ENCODE peak calls at places on chromosomes 13 and 19, in six cellular contexts. One of them, this sample, is unnamed.

GRCh38 chr13:73056054-73056962 is 2.5 kb upstream of the KLF5 start:
- DNase-seq in CD8-positive, alpha-beta memory T cell: no peak
- DNase-seq in fibroblast of mammary gland: peak
- DNase-seq in cardiac fibroblast: peak
- DNase-seq in CD8-positive, alpha-beta T cell: no peak
- DNase-seq in uterus: no peak
- DNase-seq in this sample: no peak

GRCh38 chr13:23771966-23772365 is 117.2 kb downstream of the MIPEP start:
- DNase-seq in uterus: no peak
- DNase-seq in CD8-positive, alpha-beta T cell: no peak
- DNase-seq in CD8-positive, alpha-beta memory T cell: no peak
- DNase-seq in fibroblast of mammary gland: peak
- DNase-seq in cardiac fibroblast: no peak
- DNase-seq in this sample: no peak

GRCh38 chr19:5586300-5587070 is 18.7 kb upstream of the TINCR start:
- DNase-seq in cardiac fibroblast: no peak
- DNase-seq in CD8-positive, alpha-beta T cell: no peak
- DNase-seq in CD8-positive, alpha-beta memory T cell: no peak
- DNase-seq in fibroblast of mammary gland: peak
- DNase-seq in uterus: no peak
- DNase-seq in this sample: peak

GRCh38 chr19:16459680-16460079 is 12.1 kb downstream of the EPS15L1 start:
- DNase-seq in CD8-positive, alpha-beta T cell: no peak
- DNase-seq in uterus: no peak
- DNase-seq in cardiac fibroblast: no peak
- DNase-seq in CD8-positive, alpha-beta memory T cell: no peak
- DNase-seq in fibroblast of mammary gland: no peak
- DNase-seq in this sample: no peak

GRCh38 chr19:21835429-21835809 is 563 bp downstream of the ZNF43 start:
- DNase-seq in cardiac fibroblast: no peak
- DNase-seq in fibroblast of mammary gland: no peak
- DNase-seq in uterus: no peak
- DNase-seq in CD8-positive, alpha-beta memory T cell: no peak
- DNase-seq in CD8-positive, alpha-beta T cell: no peak
- DNase-seq in this sample: no peak

GRCh38 chr19:51327066-51327985 is 14.6 kb downstream of the VSIG10L start:
- DNase-seq in uterus: no peak
- DNase-seq in cardiac fibroblast: peak
- DNase-seq in CD8-positive, alpha-beta memory T cell: peak
- DNase-seq in CD8-positive, alpha-beta T cell: no peak
- DNase-seq in fibroblast of mammary gland: peak
- DNase-seq in this sample: peak

GRCh38 chr13:107817652-107818287 is 397.6 kb downstream of the LIG4 start:
- DNase-seq in uterus: no peak
- DNase-seq in fibroblast of mammary gland: no peak
- DNase-seq in cardiac fibroblast: no peak
- DNase-seq in CD8-positive, alpha-beta memory T cell: no peak
- DNase-seq in CD8-positive, alpha-beta T cell: no peak
- DNase-seq in this sample: peak

GRCh38 chr19:55165952-55166529 is 372 bp downstream of the DNAAF3 start:
- DNase-seq in fibroblast of mammary gland: peak
- DNase-seq in uterus: no peak
- DNase-seq in CD8-positive, alpha-beta memory T cell: peak
- DNase-seq in cardiac fibroblast: peak
- DNase-seq in CD8-positive, alpha-beta T cell: no peak
- DNase-seq in this sample: peak

GRCh38 chr13:84400711-84401110 is 518.4 kb upstream of the SLITRK1 start:
- DNase-seq in CD8-positive, alpha-beta memory T cell: no peak
- DNase-seq in uterus: no peak
- DNase-seq in fibroblast of mammary gland: peak
- DNase-seq in CD8-positive, alpha-beta T cell: no peak
- DNase-seq in cardiac fibroblast: peak
- DNase-seq in this sample: no peak

GRCh38 chr13:80341098-80341701 is at the start of gene SPRY2:
- DNase-seq in CD8-positive, alpha-beta T cell: no peak
- DNase-seq in cardiac fibroblast: peak
- DNase-seq in CD8-positive, alpha-beta memory T cell: peak
- DNase-seq in fibroblast of mammary gland: peak
- DNase-seq in uterus: peak
- DNase-seq in this sample: peak

GRCh38 chr19:18063463-18063862 is 23.3 kb downstream of the IL12RB1 start:
- DNase-seq in fibroblast of mammary gland: no peak
- DNase-seq in CD8-positive, alpha-beta memory T cell: no peak
- DNase-seq in cardiac fibroblast: no peak
- DNase-seq in CD8-positive, alpha-beta T cell: no peak
- DNase-seq in uterus: no peak
- DNase-seq in this sample: peak

GRCh38 chr19:43662487-43662886 is 7.5 kb downstream of the PLAUR start:
- DNase-seq in cardiac fibroblast: peak
- DNase-seq in uterus: no peak
- DNase-seq in fibroblast of mammary gland: peak
- DNase-seq in CD8-positive, alpha-beta memory T cell: no peak
- DNase-seq in CD8-positive, alpha-beta T cell: no peak
- DNase-seq in this sample: peak

GRCh38 chr13:77507931-77508776 is 27.4 kb upstream of the SCEL start:
- DNase-seq in fibroblast of mammary gland: peak
- DNase-seq in CD8-positive, alpha-beta T cell: no peak
- DNase-seq in CD8-positive, alpha-beta memory T cell: no peak
- DNase-seq in uterus: no peak
- DNase-seq in cardiac fibroblast: peak
- DNase-seq in this sample: no peak

GRCh38 chr13:40313269-40314200 is 352.9 kb downstream of the FOXO1 start:
- DNase-seq in CD8-positive, alpha-beta T cell: no peak
- DNase-seq in cardiac fibroblast: peak
- DNase-seq in uterus: no peak
- DNase-seq in fibroblast of mammary gland: peak
- DNase-seq in CD8-positive, alpha-beta memory T cell: no peak
- DNase-seq in this sample: no peak

GRCh38 chr19:58553799-58554493 is 959 bp downstream of the CHMP2A start:
- DNase-seq in fibroblast of mammary gland: no peak
- DNase-seq in uterus: peak
- DNase-seq in cardiac fibroblast: no peak
- DNase-seq in CD8-positive, alpha-beta T cell: no peak
- DNase-seq in CD8-positive, alpha-beta memory T cell: no peak
- DNase-seq in this sample: no peak

GRCh38 chr19:48325265-48325910 is at the start of gene EMP3:
- DNase-seq in uterus: peak
- DNase-seq in fibroblast of mammary gland: peak
- DNase-seq in CD8-positive, alpha-beta T cell: peak
- DNase-seq in CD8-positive, alpha-beta memory T cell: peak
- DNase-seq in cardiac fibroblast: peak
- DNase-seq in this sample: peak

GRCh38 chr13:24629320-24629719 is 50.9 kb upstream of the ATP12A start:
- DNase-seq in CD8-positive, alpha-beta memory T cell: no peak
- DNase-seq in CD8-positive, alpha-beta T cell: no peak
- DNase-seq in fibroblast of mammary gland: no peak
- DNase-seq in cardiac fibroblast: peak
- DNase-seq in uterus: no peak
- DNase-seq in this sample: no peak

GRCh38 chr13:57739791-57740190 is 108.2 kb downstream of the PCDH17 start:
- DNase-seq in CD8-positive, alpha-beta T cell: no peak
- DNase-seq in CD8-positive, alpha-beta memory T cell: no peak
- DNase-seq in uterus: no peak
- DNase-seq in fibroblast of mammary gland: no peak
- DNase-seq in cardiac fibroblast: no peak
- DNase-seq in this sample: no peak

GRCh38 chr19:2561895-2562294 is 86.0 kb downstream of the GADD45B start:
- DNase-seq in uterus: no peak
- DNase-seq in CD8-positive, alpha-beta T cell: peak
- DNase-seq in fibroblast of mammary gland: no peak
- DNase-seq in CD8-positive, alpha-beta memory T cell: peak
- DNase-seq in cardiac fibroblast: no peak
- DNase-seq in this sample: peak

GRCh38 chr19:12969292-12969988 is at the start of gene DAND5:
- DNase-seq in fibroblast of mammary gland: no peak
- DNase-seq in CD8-positive, alpha-beta T cell: no peak
- DNase-seq in uterus: no peak
- DNase-seq in cardiac fibroblast: no peak
- DNase-seq in CD8-positive, alpha-beta memory T cell: no peak
- DNase-seq in this sample: no peak

GRCh38 chr13:51152713-51153112 is 41.6 kb upstream of the C13orf42 start:
- DNase-seq in uterus: no peak
- DNase-seq in CD8-positive, alpha-beta memory T cell: no peak
- DNase-seq in fibroblast of mammary gland: peak
- DNase-seq in cardiac fibroblast: no peak
- DNase-seq in CD8-positive, alpha-beta T cell: no peak
- DNase-seq in this sample: no peak

GRCh38 chr19:55443045-55443823 is at the start of gene SHISA7:
- DNase-seq in uterus: no peak
- DNase-seq in CD8-positive, alpha-beta T cell: no peak
- DNase-seq in fibroblast of mammary gland: no peak
- DNase-seq in cardiac fibroblast: no peak
- DNase-seq in CD8-positive, alpha-beta memory T cell: no peak
- DNase-seq in this sample: peak

GRCh38 chr19:29714371-29714952 is 599 bp downstream of the C19orf12 start:
- DNase-seq in cardiac fibroblast: no peak
- DNase-seq in fibroblast of mammary gland: no peak
- DNase-seq in uterus: no peak
- DNase-seq in CD8-positive, alpha-beta T cell: peak
- DNase-seq in CD8-positive, alpha-beta memory T cell: no peak
- DNase-seq in this sample: peak

GRCh38 chr19:8357007-8357521 is 6.9 kb upstream of the ANGPTL4 start:
- DNase-seq in fibroblast of mammary gland: no peak
- DNase-seq in CD8-positive, alpha-beta T cell: no peak
- DNase-seq in CD8-positive, alpha-beta memory T cell: no peak
- DNase-seq in cardiac fibroblast: peak
- DNase-seq in uterus: no peak
- DNase-seq in this sample: no peak

GRCh38 chr13:95643009-95643408 is 1.5 kb downstream of the DZIP1 start:
- DNase-seq in cardiac fibroblast: no peak
- DNase-seq in uterus: no peak
- DNase-seq in CD8-positive, alpha-beta T cell: no peak
- DNase-seq in fibroblast of mammary gland: no peak
- DNase-seq in CD8-positive, alpha-beta memory T cell: no peak
- DNase-seq in this sample: peak

GRCh38 chr13:95643814-95644598 is 500 bp downstream of the DZIP1 start:
- DNase-seq in CD8-positive, alpha-beta T cell: no peak
- DNase-seq in cardiac fibroblast: peak
- DNase-seq in CD8-positive, alpha-beta memory T cell: no peak
- DNase-seq in uterus: peak
- DNase-seq in fibroblast of mammary gland: peak
- DNase-seq in this sample: peak

GRCh38 chr13:95644611-95645052 is at the start of gene DZIP1:
- DNase-seq in fibroblast of mammary gland: peak
- DNase-seq in cardiac fibroblast: peak
- DNase-seq in CD8-positive, alpha-beta T cell: no peak
- DNase-seq in uterus: peak
- DNase-seq in CD8-positive, alpha-beta memory T cell: no peak
- DNase-seq in this sample: peak

GRCh38 chr13:95641961-95642621 is 2.4 kb downstream of the DZIP1 start:
- DNase-seq in cardiac fibroblast: peak
- DNase-seq in fibroblast of mammary gland: peak
- DNase-seq in CD8-positive, alpha-beta memory T cell: no peak
- DNase-seq in CD8-positive, alpha-beta T cell: no peak
- DNase-seq in uterus: peak
- DNase-seq in this sample: peak

GRCh38 chr13:95643471-95643813 is 1.1 kb downstream of the DZIP1 start:
- DNase-seq in cardiac fibroblast: peak
- DNase-seq in CD8-positive, alpha-beta memory T cell: no peak
- DNase-seq in uterus: peak
- DNase-seq in fibroblast of mammary gland: peak
- DNase-seq in CD8-positive, alpha-beta T cell: no peak
- DNase-seq in this sample: no peak
- H3K4me3 ChIP-seq in cardiac fibroblast: peak
- H3K4me3 ChIP-seq in CD8-positive, alpha-beta memory T cell: no peak
- H3K4me3 ChIP-seq in uterus: peak
- H3K4me3 ChIP-seq in fibroblast of mammary gland: peak
- H3K4me3 ChIP-seq in CD8-positive, alpha-beta T cell: no peak
- H3K4me3 ChIP-seq in this sample: peak

GRCh38 chr19:46715620-46716012 is 1.3 kb downstream of the PRKD2 start:
- DNase-seq in uterus: no peak
- DNase-seq in CD8-positive, alpha-beta memory T cell: no peak
- DNase-seq in fibroblast of mammary gland: no peak
- DNase-seq in cardiac fibroblast: no peak
- DNase-seq in CD8-positive, alpha-beta T cell: no peak
- DNase-seq in this sample: peak

GRCh38 chr19:46717034-46717715 is at the start of gene PRKD2:
- DNase-seq in uterus: peak
- DNase-seq in CD8-positive, alpha-beta T cell: peak
- DNase-seq in cardiac fibroblast: peak
- DNase-seq in fibroblast of mammary gland: peak
- DNase-seq in CD8-positive, alpha-beta memory T cell: peak
- DNase-seq in this sample: peak

GRCh38 chr19:46714523-46715106 is 2.3 kb downstream of the PRKD2 start:
- DNase-seq in cardiac fibroblast: no peak
- DNase-seq in uterus: no peak
- DNase-seq in CD8-positive, alpha-beta memory T cell: peak
- DNase-seq in CD8-positive, alpha-beta T cell: peak
- DNase-seq in fibroblast of mammary gland: no peak
- DNase-seq in this sample: no peak

GRCh38 chr19:46716672-46717033 is 261 bp downstream of the PRKD2 start:
- DNase-seq in fibroblast of mammary gland: no peak
- DNase-seq in CD8-positive, alpha-beta T cell: no peak
- DNase-seq in cardiac fibroblast: no peak
- DNase-seq in CD8-positive, alpha-beta memory T cell: no peak
- DNase-seq in uterus: no peak
- DNase-seq in this sample: no peak

DNA sequence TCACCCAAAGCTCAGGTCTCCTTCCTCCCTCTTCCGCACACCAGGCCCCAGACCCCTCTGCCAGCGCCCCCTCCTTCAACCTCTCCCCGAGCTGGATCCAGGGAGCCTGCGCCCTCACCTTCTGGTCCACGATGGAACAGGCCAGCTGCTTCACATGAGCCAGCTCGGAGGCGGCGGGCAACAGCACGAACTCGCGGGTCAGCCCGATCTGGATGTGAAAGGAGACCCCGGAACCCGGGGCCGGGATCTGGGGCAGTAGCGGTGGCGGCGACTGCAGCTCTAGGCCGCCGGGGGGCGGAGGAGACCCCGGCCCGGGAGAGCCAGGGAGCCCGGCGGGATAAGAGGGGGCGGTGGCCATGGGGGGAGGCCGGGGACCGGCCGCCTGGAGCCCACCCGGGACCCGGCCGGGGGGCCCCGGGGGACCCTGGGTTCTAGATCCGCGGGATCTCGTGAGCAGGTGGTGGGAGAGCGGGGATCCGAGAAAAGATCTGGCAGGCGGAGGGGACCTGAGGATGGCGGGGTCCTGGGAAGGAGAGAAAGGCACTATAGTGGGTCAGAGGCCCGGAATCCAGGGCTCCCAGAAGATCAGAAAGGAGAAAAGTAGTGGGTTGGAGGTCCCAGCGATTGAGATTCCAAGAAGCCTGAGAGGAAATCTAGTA is 772 bp downstream of the PRKD2 start:
- DNase-seq in CD8-positive, alpha-beta T cell: no peak
- DNase-seq in uterus: no peak
- DNase-seq in fibroblast of mammary gland: no peak
- DNase-seq in CD8-positive, alpha-beta memory T cell: no peak
- DNase-seq in cardiac fibroblast: no peak
- DNase-seq in this sample: peak
- H3K4me3 ChIP-seq in CD8-positive, alpha-beta T cell: peak
- H3K4me3 ChIP-seq in uterus: peak
- H3K4me3 ChIP-seq in fibroblast of mammary gland: peak
- H3K4me3 ChIP-seq in CD8-positive, alpha-beta memory T cell: peak
- H3K4me3 ChIP-seq in cardiac fibroblast: peak
- H3K4me3 ChIP-seq in this sample: peak

GRCh38 chr13:79295906-79296564 is 110.0 kb downstream of the RBM26 start:
- DNase-seq in CD8-positive, alpha-beta T cell: no peak
- DNase-seq in fibroblast of mammary gland: peak
- DNase-seq in CD8-positive, alpha-beta memory T cell: no peak
- DNase-seq in cardiac fibroblast: no peak
- DNase-seq in uterus: no peak
- DNase-seq in this sample: no peak
- H3K4me3 ChIP-seq in CD8-positive, alpha-beta T cell: no peak
- H3K4me3 ChIP-seq in fibroblast of mammary gland: no peak
- H3K4me3 ChIP-seq in CD8-positive, alpha-beta memory T cell: no peak
- H3K4me3 ChIP-seq in cardiac fibroblast: no peak
- H3K4me3 ChIP-seq in uterus: no peak
- H3K4me3 ChIP-seq in this sample: no peak

GRCh38 chr19:36265856-36266374 is 51.0 kb downstream of the ZNF146 start:
- DNase-seq in cardiac fibroblast: no peak
- DNase-seq in CD8-positive, alpha-beta T cell: no peak
- DNase-seq in uterus: no peak
- DNase-seq in CD8-positive, alpha-beta memory T cell: no peak
- DNase-seq in fibroblast of mammary gland: no peak
- DNase-seq in this sample: peak
- H3K4me3 ChIP-seq in cardiac fibroblast: no peak
- H3K4me3 ChIP-seq in CD8-positive, alpha-beta T cell: no peak
- H3K4me3 ChIP-seq in uterus: no peak
- H3K4me3 ChIP-seq in CD8-positive, alpha-beta memory T cell: no peak
- H3K4me3 ChIP-seq in fibroblast of mammary gland: no peak
- H3K4me3 ChIP-seq in this sample: no peak

This sample was measured in H7.